ENCODE peak calls at places on chromosomes 3 and 15, in five cellular contexts. C is cardiac fibroblast, N is IMR-90, B is lower leg skin, O is tibial artery. T is an unnamed sample.

GRCh38 chr3:106811376-106811775 is 565.9 kb upstream of the CCDC54 start:
- DNase-seq in B (no peak), O (no peak), C (peak; percentile 84), N (peak; percentile 88), T (peak; percentile 62)

GRCh38 chr15:70071799-70072198 is 25.9 kb downstream of the TLE3 start:
- DNase-seq in O (no peak), B (no peak), N (no peak), C (no peak), T (no peak)

GRCh38 chr3:112395166-112395894 is 62.4 kb downstream of the CD200 start:
- DNase-seq in C (no peak), O (no peak), B (no peak), N (peak; percentile 69), T (peak; percentile 67)

GRCh38 chr15:96565266-96565665 is 234.8 kb downstream of the NR2F2 start:
- DNase-seq in B (no peak), O (no peak), N (no peak), C (no peak), T (no peak)

GRCh38 chr15:82851981-82852511 is 42.6 kb downstream of the WHAMM start:
- DNase-seq in B (no peak), O (no peak), C (peak; percentile 45), N (peak; percentile 76), T (no peak)

GRCh38 chr3:81638480-81638879 is 123.0 kb downstream of the GBE1 start:
- DNase-seq in B (no peak), O (no peak), N (no peak), C (no peak), T (no peak)

GRCh38 chr15:57485869-57486268 is 105.8 kb upstream of the MYZAP start:
- DNase-seq in B (no peak), N (peak; percentile 83), C (peak; percentile 92), O (no peak), T (peak; percentile 58)

GRCh38 chr3:57006048-57006709 is 54.3 kb upstream of the SPATA12 start:
- DNase-seq in C (no peak), N (no peak), B (no peak), O (no peak), T (no peak)

GRCh38 chr15:94236638-94237037 is 5.3 kb downstream of the MCTP2 start:
- DNase-seq in C (no peak), B (no peak), N (no peak), O (no peak), T (no peak)

GRCh38 chr15:42490743-42491539 is at the start of gene ZNF106:
- DNase-seq in O (peak; percentile 71), N (peak; percentile 92), B (peak; percentile 83), C (peak; percentile 93), T (peak; percentile 94)

GRCh38 chr15:71342658-71343057 is 227.4 kb downstream of the THSD4 start:
- DNase-seq in N (no peak), B (no peak), C (no peak), O (no peak), T (no peak)

GRCh38 chr15:67051088-67051659 is 14.2 kb upstream of the SMAD3 start:
- DNase-seq in C (no peak), O (no peak), B (no peak), N (no peak), T (no peak)

GRCh38 chr3:136632625-136633081 is 119.5 kb downstream of the STAG1 start:
- DNase-seq in O (no peak), B (no peak), C (peak; percentile 23), N (peak; percentile 22), T (no peak)

GRCh38 chr15:78739996-78740903 is 71.0 kb downstream of the ADAMTS7 start:
- DNase-seq in O (no peak), C (peak; percentile 47), N (peak; percentile 23), B (no peak), T (peak; percentile 36)

GRCh38 chr3:73094951-73095350 is 33.5 kb downstream of the EBLN2 start:
- DNase-seq in C (no peak), O (no peak), N (no peak), B (no peak), T (no peak)

GRCh38 chr3:193742628-193743027 is 149.6 kb downstream of the OPA1 start:
- DNase-seq in O (no peak), C (no peak), N (no peak), B (no peak), T (no peak)

GRCh38 chr3:178260887-178261286 is 275.3 kb upstream of the KCNMB2 start:
- DNase-seq in N (no peak), O (no peak), B (no peak), C (no peak), T (peak; percentile 90)

GRCh38 chr15:31047437-31047836 is 54.1 kb downstream of the TRPM1 start:
- DNase-seq in N (no peak), C (no peak), B (no peak), O (no peak), T (no peak)

GRCh38 chr15:83611312-83611711 is 42.6 kb upstream of the ADAMTSL3 start:
- DNase-seq in B (no peak), N (no peak), C (no peak), O (no peak), T (no peak)

GRCh38 chr15:53869806-53870073 is 108.5 kb upstream of the UNC13C start:
- DNase-seq in B (no peak), N (no peak), C (no peak), O (no peak), T (no peak)

GRCh38 chr15:68982976-68983550 is 31.4 kb upstream of the NOX5 start:
- DNase-seq in C (no peak), N (no peak), B (no peak), O (no peak), T (no peak)

GRCh38 chr15:28017423-28017924 is 81.6 kb downstream of the OCA2 start:
- DNase-seq in O (no peak), N (no peak), C (no peak), B (no peak), T (no peak)

GRCh38 chr3:169245631-169246030 is 417.9 kb downstream of the MECOM start:
- DNase-seq in C (no peak), O (no peak), N (no peak), B (no peak), T (no peak)

GRCh38 chr3:48194446-48195071 is 6.3 kb upstream of the CDC25A start:
- DNase-seq in C (peak; percentile 72), B (peak; percentile 51), N (peak; percentile 51), O (peak; percentile 68), T (peak; percentile 63)

GRCh38 chr15:32651229-32651837 is 9.8 kb downstream of the SCG5 start:
- DNase-seq in B (no peak), C (peak; percentile 82), O (no peak), N (peak; percentile 73), T (peak; percentile 60)

GRCh38 chr3:152302521-152303021 is 33.8 kb downstream of the MBNL1 start:
- DNase-seq in B (no peak), C (peak; percentile 92), N (peak; percentile 90), O (peak; percentile 66), T (peak; percentile 83)

GRCh38 chr3:28575100-28575747 is 226.6 kb upstream of the AZI2 start:
- DNase-seq in B (no peak), O (peak; percentile 23), C (no peak), N (no peak), T (no peak)

GRCh38 chr15:41798607-41799487 is 24.6 kb downstream of the MAPKBP1 start:
- DNase-seq in O (no peak), N (no peak), C (no peak), B (no peak), T (no peak)

DNA sequence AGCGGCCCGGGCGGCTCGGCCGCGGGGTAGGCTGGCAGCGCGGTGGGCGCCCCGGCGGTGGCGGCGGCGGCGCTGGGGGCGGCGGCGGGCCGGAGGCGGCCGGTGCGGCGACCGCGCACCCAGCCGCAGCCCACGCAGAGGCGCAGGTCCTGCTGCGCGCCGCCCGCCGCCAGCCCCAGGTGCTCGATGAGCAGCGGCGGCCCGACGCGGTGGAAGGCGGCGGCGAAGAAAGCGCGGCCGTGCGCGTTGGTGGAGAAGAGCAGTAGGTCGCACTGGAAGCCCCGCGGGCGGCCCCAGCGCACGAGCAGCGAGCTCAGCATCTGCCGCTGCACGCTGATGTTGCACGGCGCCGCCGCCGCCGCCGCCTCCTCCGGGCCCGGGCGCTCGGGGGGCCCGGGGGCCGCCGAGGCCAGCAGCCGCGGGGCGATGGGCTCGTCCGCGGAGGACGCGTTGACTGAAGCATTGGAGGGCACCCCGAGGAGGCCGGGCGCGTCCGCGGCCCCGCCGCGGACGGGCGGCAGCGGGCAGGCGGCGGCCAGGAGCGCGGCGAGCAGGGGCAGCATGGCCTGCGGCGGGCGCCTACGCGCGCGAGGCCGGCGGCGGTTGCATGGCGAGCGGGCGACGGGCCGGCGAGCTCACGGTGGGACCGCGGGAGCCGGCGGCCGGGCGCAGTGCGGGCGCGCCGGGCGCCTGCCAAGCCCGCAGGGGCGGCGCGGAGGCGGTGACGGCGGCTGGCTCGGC is 452 bp downstream of the TMEM158 start:
- DNase-seq in N (no peak), O (no peak), B (no peak), C (peak; percentile 25), T (no peak)
- TF ChIP-seq CTCF in N (no peak), O (no peak), B (no peak), C (no peak), T (no peak)

GRCh38 chr3:138327831-138328230 is 1.8 kb downstream of the NME9 start:
- DNase-seq in O (no peak), B (no peak), C (peak; percentile 60), N (no peak), T (no peak)

GRCh38 chr3:138326866-138327595 is 2.6 kb downstream of the NME9 start:
- DNase-seq in C (no peak), O (no peak), B (no peak), N (no peak), T (no peak)

GRCh38 chr3:138329127-138329983 is at the start of gene NME9:
- DNase-seq in O (peak; percentile 79), N (peak; percentile 73), B (peak; percentile 63), C (peak; percentile 77), T (peak; percentile 73)

GRCh38 chr3:138329984-138330293 is 288 bp upstream of the NME9 start:
- DNase-seq in O (no peak), N (no peak), C (no peak), B (no peak), T (no peak)

GRCh38 chr3:138328341-138328740 is 1.3 kb downstream of the NME9 start:
- DNase-seq in O (no peak), B (no peak), N (peak; percentile 12), C (peak; percentile 52), T (peak; percentile 60)
- H3K4me3 ChIP-seq in O (no peak overlapping the region), B (no peak overlapping the region), N (no peak overlapping the region), C (no peak overlapping the region), T (no peak overlapping the region)

GRCh38 chr3:27271890-27272289 is 97.3 kb downstream of the NEK10 start:
- DNase-seq in C (no peak), O (no peak), N (no peak), B (no peak), T (no peak)
- TF ChIP-seq CTCF in C (no peak), O (no peak), N (no peak), B (no peak), T (no peak)

DNA sequence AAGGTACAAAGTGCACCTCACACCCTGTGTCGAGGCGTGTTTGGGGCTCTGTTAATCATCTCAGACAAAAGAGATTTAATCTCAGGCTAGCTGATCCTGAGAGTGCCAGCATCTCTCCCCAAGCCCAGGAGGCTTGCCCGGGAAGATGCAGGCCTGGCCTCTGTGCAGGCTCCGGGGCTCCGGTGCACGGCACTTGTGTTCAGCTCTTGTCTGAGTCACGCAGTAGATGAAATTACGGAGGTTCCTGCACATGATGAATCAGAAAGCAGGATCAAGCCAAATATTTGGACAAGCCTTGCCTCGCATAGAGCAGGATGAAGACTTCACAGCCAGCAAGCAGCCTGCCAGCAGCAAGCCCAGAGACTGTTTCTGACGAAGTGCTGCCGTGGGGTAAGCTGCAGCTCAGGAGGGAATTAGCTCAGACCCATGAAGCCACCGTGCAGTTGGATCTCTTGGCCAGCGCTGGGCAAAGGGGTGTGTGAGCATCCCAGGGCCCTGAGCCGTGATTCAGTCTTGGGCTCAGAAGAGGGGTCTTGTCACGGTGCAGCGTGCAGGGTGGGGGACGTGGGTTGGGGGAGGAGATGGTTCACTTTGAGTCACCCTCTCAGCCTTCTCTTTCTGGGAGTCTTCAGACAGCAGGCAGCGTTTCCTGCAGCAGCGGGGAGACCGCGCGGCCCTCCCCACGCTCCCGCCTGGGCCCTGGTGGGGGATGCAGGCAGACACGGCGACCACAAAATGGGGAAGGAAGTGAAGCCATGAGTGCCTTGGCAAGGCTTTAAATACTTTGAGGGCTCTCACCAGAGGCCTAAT is 89.2 kb upstream of the MEF2A start:
- DNase-seq in B (peak; percentile 78), N (peak; percentile 100), O (peak; percentile 78), C (peak; percentile 99), T (peak; percentile 94)
- H3K4me3 ChIP-seq in B (no peak overlapping the region), N (peak overlapping the region; percentile 5), O (no peak overlapping the region), C (no peak overlapping the region), T (no peak overlapping the region)

T was measured in fibroblast of villous mesenchyme.